ENCODE peak calls at places on chromosome 19, in four cellular contexts. One of them, this sample, is unnamed.

GRCh38 chr19:3398114-3398899 is 31.9 kb downstream of the NFIC start:
- DNase-seq in lower lobe of right lung: peak; percentile 89
- DNase-seq in esophagus squamous epithelium: no peak
- DNase-seq in nephron progenitor cell: peak; percentile 21
- DNase-seq in this sample: no peak

GRCh38 chr19:29549105-29550070 is 23.6 kb downstream of the VSTM2B start:
- DNase-seq in lower lobe of right lung: no peak
- DNase-seq in esophagus squamous epithelium: no peak
- DNase-seq in nephron progenitor cell: no peak
- DNase-seq in this sample: no peak

GRCh38 chr19:2176336-2176994 is 12.7 kb downstream of the DOT1L start:
- DNase-seq in lower lobe of right lung: peak; percentile 59
- DNase-seq in esophagus squamous epithelium: no peak
- DNase-seq in nephron progenitor cell: no peak
- DNase-seq in this sample: no peak

GRCh38 chr19:52946322-52947310 is 16.1 kb downstream of the ZNF816 start:
- DNase-seq in lower lobe of right lung: peak; percentile 88
- DNase-seq in esophagus squamous epithelium: no peak
- DNase-seq in nephron progenitor cell: peak; percentile 43
- DNase-seq in this sample: no peak

GRCh38 chr19:5561559-5561958 is 6.2 kb downstream of the TINCR start:
- DNase-seq in lower lobe of right lung: no peak
- DNase-seq in esophagus squamous epithelium: no peak
- DNase-seq in nephron progenitor cell: no peak
- DNase-seq in this sample: no peak

GRCh38 chr19:52725528-52725961 is 9.3 kb downstream of the ZNF611 start:
- DNase-seq in lower lobe of right lung: no peak
- DNase-seq in esophagus squamous epithelium: no peak
- DNase-seq in nephron progenitor cell: no peak
- DNase-seq in this sample: no peak

GRCh38 chr19:1354496-1355257 is 29.0 kb upstream of the NDUFS7 start:
- DNase-seq in lower lobe of right lung: peak; percentile 91
- DNase-seq in esophagus squamous epithelium: no peak
- DNase-seq in nephron progenitor cell: peak; percentile 91
- DNase-seq in this sample: peak; percentile 69

GRCh38 chr19:54030895-54031586 is 32.7 kb downstream of the VSTM1 start:
- DNase-seq in lower lobe of right lung: no peak
- DNase-seq in esophagus squamous epithelium: no peak
- DNase-seq in nephron progenitor cell: no peak
- DNase-seq in this sample: no peak

GRCh38 chr19:4877753-4878490 is 10.5 kb upstream of the PLIN3 start:
- DNase-seq in lower lobe of right lung: no peak
- DNase-seq in esophagus squamous epithelium: no peak
- DNase-seq in nephron progenitor cell: peak; percentile 38
- DNase-seq in this sample: no peak

GRCh38 chr19:17779281-17779930 is 15.5 kb upstream of the B3GNT3 start:
- DNase-seq in lower lobe of right lung: peak; percentile 76
- DNase-seq in esophagus squamous epithelium: no peak
- DNase-seq in nephron progenitor cell: peak; percentile 44
- DNase-seq in this sample: no peak

GRCh38 chr19:3034194-3034844 is 5.2 kb upstream of the TLE2 start:
- DNase-seq in lower lobe of right lung: no peak
- DNase-seq in esophagus squamous epithelium: no peak
- DNase-seq in nephron progenitor cell: no peak
- DNase-seq in this sample: no peak

GRCh38 chr19:5290336-5291262 is 50.0 kb downstream of the PTPRS start:
- DNase-seq in lower lobe of right lung: no peak
- DNase-seq in esophagus squamous epithelium: no peak
- DNase-seq in nephron progenitor cell: no peak
- DNase-seq in this sample: no peak

GRCh38 chr19:52138614-52139290 is 986 bp downstream of the ZNF616 start:
- DNase-seq in lower lobe of right lung: no peak
- DNase-seq in esophagus squamous epithelium: no peak
- DNase-seq in nephron progenitor cell: peak; percentile 46
- DNase-seq in this sample: no peak

GRCh38 chr19:15780595-15781418 is 6.7 kb upstream of the OR10H5 start:
- DNase-seq in lower lobe of right lung: no peak
- DNase-seq in esophagus squamous epithelium: no peak
- DNase-seq in nephron progenitor cell: no peak
- DNase-seq in this sample: no peak

GRCh38 chr19:16522559-16523377 is 19.5 kb downstream of the CHERP start:
- DNase-seq in lower lobe of right lung: no peak
- DNase-seq in esophagus squamous epithelium: no peak
- DNase-seq in nephron progenitor cell: no peak
- DNase-seq in this sample: no peak

GRCh38 chr19:32287811-32288227 is 57.6 kb upstream of the ZNF507 start:
- DNase-seq in lower lobe of right lung: peak; percentile 59
- DNase-seq in esophagus squamous epithelium: no peak
- DNase-seq in nephron progenitor cell: peak; percentile 69
- DNase-seq in this sample: peak; percentile 57
- TF ChIP-seq CTCF in lower lobe of right lung: peak; percentile 28
- TF ChIP-seq CTCF in esophagus squamous epithelium: no peak
- TF ChIP-seq CTCF in nephron progenitor cell: peak; percentile 37
- TF ChIP-seq CTCF in this sample: peak; percentile 71

DNA sequence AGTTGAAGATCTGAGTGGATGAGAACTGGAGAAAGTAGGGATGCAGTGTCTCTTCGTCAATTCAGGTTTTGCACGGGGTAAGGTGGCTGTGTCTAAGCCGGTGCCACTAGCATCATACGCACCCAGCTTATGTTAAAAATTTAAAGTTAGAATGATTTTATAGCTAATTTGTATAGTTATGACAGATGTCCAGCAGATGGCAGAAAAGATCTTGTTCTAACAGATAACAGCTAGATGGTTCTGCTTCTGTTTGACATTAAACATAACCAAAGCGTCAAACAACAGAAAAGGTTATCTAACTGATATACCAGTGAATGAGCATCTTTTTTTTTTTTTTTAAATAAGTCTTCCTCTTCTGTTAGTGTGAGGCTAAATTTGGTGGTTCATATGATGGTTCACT is 18.8 kb upstream of the EDDM13 start:
- DNase-seq in lower lobe of right lung: no peak
- DNase-seq in esophagus squamous epithelium: no peak
- DNase-seq in nephron progenitor cell: no peak
- DNase-seq in this sample: peak; percentile 32
- TF ChIP-seq CTCF in lower lobe of right lung: peak; percentile 37
- TF ChIP-seq CTCF in esophagus squamous epithelium: peak; percentile 34
- TF ChIP-seq CTCF in nephron progenitor cell: peak; percentile 6
- TF ChIP-seq CTCF in this sample: peak; percentile 39

DNA sequence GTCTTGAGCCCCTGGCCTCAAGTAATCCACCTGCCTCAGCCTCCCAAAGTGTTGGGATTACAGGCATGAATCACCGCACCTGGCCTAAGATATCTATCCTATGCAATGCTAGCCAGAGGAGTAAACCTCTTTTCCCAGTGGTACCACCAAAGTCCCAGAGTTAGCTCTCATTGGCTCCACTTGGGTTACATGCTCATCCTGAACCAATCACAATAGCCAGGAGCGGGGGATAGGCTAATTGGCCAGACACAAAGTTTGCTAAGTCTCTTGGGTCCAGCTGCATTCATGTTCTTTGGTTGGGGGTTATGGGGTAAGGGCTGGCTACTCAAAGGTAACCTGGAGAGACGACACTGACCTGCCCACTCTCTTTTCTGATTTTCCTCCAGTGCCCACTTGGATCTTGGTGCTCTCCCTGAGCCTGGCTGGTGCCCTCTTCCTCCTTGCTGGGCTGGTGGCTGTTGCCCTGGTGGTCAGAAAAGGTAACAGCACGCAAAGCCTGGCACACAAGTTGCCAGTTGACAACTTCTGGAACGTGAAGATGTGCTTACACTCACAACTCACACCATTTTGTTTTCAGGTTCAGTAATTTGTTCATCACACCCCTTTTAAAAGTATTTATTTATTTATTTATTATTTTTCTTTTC is 7.8 kb downstream of the C19orf38 start:
- DNase-seq in lower lobe of right lung: no peak
- DNase-seq in esophagus squamous epithelium: no peak
- DNase-seq in nephron progenitor cell: peak; percentile 25
- DNase-seq in this sample: no peak
- TF ChIP-seq CTCF in lower lobe of right lung: peak; percentile 48
- TF ChIP-seq CTCF in esophagus squamous epithelium: peak; percentile 35
- TF ChIP-seq CTCF in nephron progenitor cell: peak; percentile 48
- TF ChIP-seq CTCF in this sample: peak; percentile 34

GRCh38 chr19:38917921-38918491 is 6.0 kb upstream of the CCER2 start:
- DNase-seq in lower lobe of right lung: peak; percentile 12
- DNase-seq in esophagus squamous epithelium: no peak
- DNase-seq in nephron progenitor cell: no peak
- DNase-seq in this sample: no peak
- TF ChIP-seq CTCF in lower lobe of right lung: no peak
- TF ChIP-seq CTCF in esophagus squamous epithelium: no peak
- TF ChIP-seq CTCF in nephron progenitor cell: no peak
- TF ChIP-seq CTCF in this sample: no peak

This sample was measured in AG09319.